ENCODE peak calls at places on chromosome 18, in four cellular contexts. N, F, S and L are unnamed samples.

GRCh38 chr18:27363918-27364317 is 178.8 kb upstream of the CHST9 start:
- DNase-seq in S (no peak), F (peak), N (peak), L (no peak)

GRCh38 chr18:36809590-36810381 is 19.0 kb downstream of the TPGS2 start:
- DNase-seq in N (peak), S (peak), F (peak), L (peak)

GRCh38 chr18:59055345-59056032 is 84.2 kb upstream of the SEC11C start:
- DNase-seq in F (no peak), N (no peak), S (no peak), L (no peak)

GRCh38 chr18:27109403-27109802 is 75.7 kb downstream of the CHST9 start:
- DNase-seq in F (no peak), S (no peak), N (no peak), L (no peak)

GRCh38 chr18:59715445-59715844 is 18.2 kb upstream of the CCBE1 start:
- DNase-seq in N (no peak), F (no peak), S (no peak), L (no peak)

GRCh38 chr18:78693429-78693828 is 286.2 kb upstream of the SALL3 start:
- DNase-seq in N (no peak), F (no peak), S (no peak), L (no peak)

GRCh38 chr18:7822435-7823425 is 255.6 kb downstream of the PTPRM start:
- DNase-seq in F (no peak), S (no peak), N (no peak), L (no peak)

GRCh38 chr18:74251297-74252031 is 40.3 kb downstream of the CYB5A start:
- DNase-seq in S (no peak), N (no peak), F (no peak), L (no peak)

GRCh38 chr18:67428148-67428547 is 88.4 kb downstream of the DSEL start:
- DNase-seq in N (no peak), S (no peak), F (no peak), L (no peak)

GRCh38 chr18:61635901-61636528 is 256.8 kb downstream of the RNF152 start:
- DNase-seq in S (peak), F (peak), N (peak), L (peak)

GRCh38 chr18:46756559-46757201 is at the start of gene ST8SIA5:
- DNase-seq in S (no peak), F (peak), N (no peak), L (no peak)

GRCh38 chr18:48782381-48782841 is 168.4 kb downstream of the SMAD7 start:
- DNase-seq in F (no peak), N (no peak), S (no peak), L (no peak)

GRCh38 chr18:62505669-62506494 is 16.9 kb upstream of the ZCCHC2 start:
- DNase-seq in F (no peak), N (no peak), S (no peak), L (peak)

GRCh38 chr18:29811519-29811918 is 1231.0 kb downstream of the DSC3 start:
- DNase-seq in N (no peak), F (no peak), S (no peak), L (no peak)

GRCh38 chr18:5196253-5197031 is 615 bp downstream of the AKAIN1 start:
- DNase-seq in N (no peak), S (no peak), F (peak), L (no peak)

GRCh38 chr18:35355140-35355618 is 11.0 kb upstream of the ZNF24 start:
- DNase-seq in S (peak), N (peak), F (peak), L (peak)

GRCh38 chr18:43481069-43481468 is 203.8 kb upstream of the SYT4 start:
- DNase-seq in F (no peak), S (no peak), N (no peak), L (no peak)